ENCODE peak calls at places on chromosomes 4 and X, in six cellular contexts. One of them, this sample, is unnamed. For H3K4me1, the result is how much of the 10 kb centered on the place peaks cover.

GRCh38 chr4:119034276-119035008 is 101.2 kb upstream of the MYOZ2 start:
- DNase-seq in astrocyte: peak
- DNase-seq in HCT116: no peak
- DNase-seq in Peyer's patch: no peak
- DNase-seq in CD4-positive, CD25-positive, alpha-beta regulatory T cell: no peak
- DNase-seq in aorta: no peak
- DNase-seq in this sample: no peak

GRCh38 chr4:118206627-118207026 is 146.2 kb downstream of the PRSS12 start:
- DNase-seq in HCT116: no peak
- DNase-seq in CD4-positive, CD25-positive, alpha-beta regulatory T cell: no peak
- DNase-seq in astrocyte: peak
- DNase-seq in Peyer's patch: no peak
- DNase-seq in aorta: no peak
- DNase-seq in this sample: no peak

GRCh38 chrX:130704053-130705038 is 198.7 kb downstream of the ENOX2 start:
- DNase-seq in astrocyte: peak
- DNase-seq in aorta: no peak
- DNase-seq in Peyer's patch: no peak
- DNase-seq in CD4-positive, CD25-positive, alpha-beta regulatory T cell: no peak
- DNase-seq in HCT116: no peak
- DNase-seq in this sample: no peak

GRCh38 chr4:22129454-22130075 is 181.0 kb upstream of the KCNIP4 start:
- DNase-seq in aorta: no peak
- DNase-seq in Peyer's patch: peak
- DNase-seq in HCT116: peak
- DNase-seq in CD4-positive, CD25-positive, alpha-beta regulatory T cell: no peak
- DNase-seq in astrocyte: peak
- DNase-seq in this sample: no peak

GRCh38 chr4:66123195-66123594 is 452.9 kb upstream of the EPHA5 start:
- DNase-seq in HCT116: no peak
- DNase-seq in astrocyte: peak
- DNase-seq in aorta: no peak
- DNase-seq in Peyer's patch: no peak
- DNase-seq in CD4-positive, CD25-positive, alpha-beta regulatory T cell: no peak
- DNase-seq in this sample: no peak

GRCh38 chr4:24248674-24249644 is 335.4 kb downstream of the DHX15 start:
- DNase-seq in CD4-positive, CD25-positive, alpha-beta regulatory T cell: no peak
- DNase-seq in aorta: peak
- DNase-seq in HCT116: no peak
- DNase-seq in Peyer's patch: no peak
- DNase-seq in astrocyte: no peak
- DNase-seq in this sample: no peak

GRCh38 chr4:154450971-154451370 is 40.6 kb downstream of the DCHS2 start:
- DNase-seq in CD4-positive, CD25-positive, alpha-beta regulatory T cell: no peak
- DNase-seq in Peyer's patch: no peak
- DNase-seq in aorta: no peak
- DNase-seq in HCT116: no peak
- DNase-seq in astrocyte: no peak
- DNase-seq in this sample: no peak

GRCh38 chr4:126395661-126396060 is 1080.9 kb downstream of the FAT4 start:
- DNase-seq in aorta: no peak
- DNase-seq in Peyer's patch: no peak
- DNase-seq in astrocyte: peak
- DNase-seq in CD4-positive, CD25-positive, alpha-beta regulatory T cell: no peak
- DNase-seq in HCT116: no peak
- DNase-seq in this sample: no peak

GRCh38 chrX:131633285-131633917 is 89.5 kb downstream of the OR13H1 start:
- DNase-seq in CD4-positive, CD25-positive, alpha-beta regulatory T cell: peak
- DNase-seq in HCT116: peak
- DNase-seq in Peyer's patch: peak
- DNase-seq in aorta: no peak
- DNase-seq in astrocyte: peak
- DNase-seq in this sample: peak

GRCh38 chrX:53695901-53696300 is 9.4 kb upstream of the HUWE1 start:
- DNase-seq in CD4-positive, CD25-positive, alpha-beta regulatory T cell: no peak
- DNase-seq in astrocyte: no peak
- DNase-seq in Peyer's patch: no peak
- DNase-seq in HCT116: no peak
- DNase-seq in aorta: no peak
- DNase-seq in this sample: no peak

GRCh38 chr4:25486171-25486570 is 109.1 kb downstream of the ANAPC4 start:
- DNase-seq in CD4-positive, CD25-positive, alpha-beta regulatory T cell: no peak
- DNase-seq in Peyer's patch: no peak
- DNase-seq in aorta: no peak
- DNase-seq in HCT116: no peak
- DNase-seq in astrocyte: peak
- DNase-seq in this sample: no peak

GRCh38 chr4:54626113-54626512 is 31.6 kb upstream of the KIT start:
- DNase-seq in Peyer's patch: no peak
- DNase-seq in HCT116: no peak
- DNase-seq in astrocyte: no peak
- DNase-seq in CD4-positive, CD25-positive, alpha-beta regulatory T cell: no peak
- DNase-seq in aorta: no peak
- DNase-seq in this sample: no peak

GRCh38 chr4:177235026-177235425 is 74.6 kb upstream of the NEIL3 start:
- DNase-seq in HCT116: no peak
- DNase-seq in CD4-positive, CD25-positive, alpha-beta regulatory T cell: no peak
- DNase-seq in Peyer's patch: no peak
- DNase-seq in astrocyte: peak
- DNase-seq in aorta: no peak
- DNase-seq in this sample: no peak

GRCh38 chr4:136985683-136986082 is 546.6 kb downstream of the PCDH18 start:
- DNase-seq in aorta: no peak
- DNase-seq in HCT116: no peak
- DNase-seq in astrocyte: no peak
- DNase-seq in CD4-positive, CD25-positive, alpha-beta regulatory T cell: no peak
- DNase-seq in Peyer's patch: no peak
- DNase-seq in this sample: no peak

GRCh38 chr4:158046345-158046744 is 126.5 kb downstream of the GASK1B start:
- DNase-seq in aorta: no peak
- DNase-seq in Peyer's patch: no peak
- DNase-seq in CD4-positive, CD25-positive, alpha-beta regulatory T cell: no peak
- DNase-seq in HCT116: no peak
- DNase-seq in astrocyte: peak
- DNase-seq in this sample: no peak

GRCh38 chr4:114791976-114792375 is 193.4 kb downstream of the UGT8 start:
- DNase-seq in HCT116: no peak
- DNase-seq in aorta: no peak
- DNase-seq in astrocyte: no peak
- DNase-seq in CD4-positive, CD25-positive, alpha-beta regulatory T cell: no peak
- DNase-seq in Peyer's patch: no peak
- DNase-seq in this sample: no peak

GRCh38 chr4:98482847-98483806 is 175.3 kb downstream of the TSPAN5 start:
- DNase-seq in CD4-positive, CD25-positive, alpha-beta regulatory T cell: no peak
- DNase-seq in HCT116: peak
- DNase-seq in Peyer's patch: no peak
- DNase-seq in aorta: no peak
- DNase-seq in astrocyte: peak
- DNase-seq in this sample: no peak

GRCh38 chrX:15853586-15854079 is 980 bp downstream of the AP1S2 start:
- DNase-seq in HCT116: no peak
- DNase-seq in CD4-positive, CD25-positive, alpha-beta regulatory T cell: peak
- DNase-seq in aorta: no peak
- DNase-seq in astrocyte: no peak
- DNase-seq in Peyer's patch: no peak
- DNase-seq in this sample: no peak

GRCh38 chr4:153438916-153439756 is 27.0 kb upstream of the TMEM131L start:
- DNase-seq in HCT116: no peak
- DNase-seq in CD4-positive, CD25-positive, alpha-beta regulatory T cell: peak
- DNase-seq in astrocyte: no peak
- DNase-seq in aorta: no peak
- DNase-seq in Peyer's patch: peak
- DNase-seq in this sample: peak

GRCh38 chr4:47490550-47490949 is 5.5 kb downstream of the ATP10D start:
- DNase-seq in aorta: no peak
- DNase-seq in HCT116: peak
- DNase-seq in astrocyte: peak
- DNase-seq in CD4-positive, CD25-positive, alpha-beta regulatory T cell: no peak
- DNase-seq in Peyer's patch: no peak
- DNase-seq in this sample: no peak

GRCh38 chr4:8773124-8773931 is 98.3 kb downstream of the HMX1 start:
- DNase-seq in aorta: peak
- DNase-seq in HCT116: no peak
- DNase-seq in CD4-positive, CD25-positive, alpha-beta regulatory T cell: no peak
- DNase-seq in Peyer's patch: no peak
- DNase-seq in astrocyte: no peak
- DNase-seq in this sample: no peak

GRCh38 chr4:47483722-47484121 is 1.4 kb upstream of the ATP10D start:
- DNase-seq in HCT116: no peak
- DNase-seq in aorta: no peak
- DNase-seq in Peyer's patch: no peak
- DNase-seq in astrocyte: peak
- DNase-seq in CD4-positive, CD25-positive, alpha-beta regulatory T cell: no peak
- DNase-seq in this sample: no peak

GRCh38 chrX:154486396-154487207 is at the start of gene UBL4A:
- DNase-seq in Peyer's patch: peak
- DNase-seq in astrocyte: peak
- DNase-seq in CD4-positive, CD25-positive, alpha-beta regulatory T cell: peak
- DNase-seq in aorta: peak
- DNase-seq in HCT116: peak
- DNase-seq in this sample: no peak
- H3K4me1 ChIP-seq in Peyer's patch: under half
- H3K4me1 ChIP-seq in astrocyte: under half
- H3K4me1 ChIP-seq in CD4-positive, CD25-positive, alpha-beta regulatory T cell: under half
- H3K4me1 ChIP-seq in aorta: under half
- H3K4me1 ChIP-seq in HCT116: under half
- H3K4me1 ChIP-seq in this sample: under half

DNA sequence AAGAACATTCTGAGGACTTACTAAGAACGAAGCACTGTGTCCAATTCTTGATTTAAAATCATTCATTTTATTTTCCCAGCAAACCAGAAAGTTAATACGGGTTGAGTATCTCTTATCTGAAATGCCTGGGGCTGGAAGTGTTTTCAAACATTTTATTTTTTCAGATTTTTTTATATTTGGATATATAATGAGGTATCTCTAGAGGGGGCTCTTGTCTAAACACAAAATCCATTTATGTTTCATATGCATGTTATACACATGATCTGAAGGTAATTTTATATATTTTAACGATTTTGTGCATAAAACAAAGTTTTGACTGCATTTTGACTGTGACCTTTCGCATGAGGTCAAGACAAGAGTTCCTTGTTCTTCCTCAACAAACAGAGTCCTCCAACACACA is 320.9 kb downstream of the ASMT start:
- DNase-seq in HCT116: no peak
- DNase-seq in Peyer's patch: no peak
- DNase-seq in aorta: no peak
- DNase-seq in CD4-positive, CD25-positive, alpha-beta regulatory T cell: no peak
- DNase-seq in astrocyte: no peak
- DNase-seq in this sample: no peak
- H3K4me1 ChIP-seq in HCT116: under half
- H3K4me1 ChIP-seq in Peyer's patch: under half
- H3K4me1 ChIP-seq in aorta: under half
- H3K4me1 ChIP-seq in CD4-positive, CD25-positive, alpha-beta regulatory T cell: under half
- H3K4me1 ChIP-seq in astrocyte: under half
- H3K4me1 ChIP-seq in this sample: under half

GRCh38 chr4:186008057-186008456 is 60.9 kb upstream of the TLR3 start:
- DNase-seq in CD4-positive, CD25-positive, alpha-beta regulatory T cell: no peak
- DNase-seq in astrocyte: no peak
- DNase-seq in Peyer's patch: no peak
- DNase-seq in HCT116: no peak
- DNase-seq in aorta: no peak
- DNase-seq in this sample: no peak
- H3K4me1 ChIP-seq in CD4-positive, CD25-positive, alpha-beta regulatory T cell: under half
- H3K4me1 ChIP-seq in astrocyte: under half
- H3K4me1 ChIP-seq in Peyer's patch: under half
- H3K4me1 ChIP-seq in HCT116: under half
- H3K4me1 ChIP-seq in aorta: under half
- H3K4me1 ChIP-seq in this sample: under half

DNA sequence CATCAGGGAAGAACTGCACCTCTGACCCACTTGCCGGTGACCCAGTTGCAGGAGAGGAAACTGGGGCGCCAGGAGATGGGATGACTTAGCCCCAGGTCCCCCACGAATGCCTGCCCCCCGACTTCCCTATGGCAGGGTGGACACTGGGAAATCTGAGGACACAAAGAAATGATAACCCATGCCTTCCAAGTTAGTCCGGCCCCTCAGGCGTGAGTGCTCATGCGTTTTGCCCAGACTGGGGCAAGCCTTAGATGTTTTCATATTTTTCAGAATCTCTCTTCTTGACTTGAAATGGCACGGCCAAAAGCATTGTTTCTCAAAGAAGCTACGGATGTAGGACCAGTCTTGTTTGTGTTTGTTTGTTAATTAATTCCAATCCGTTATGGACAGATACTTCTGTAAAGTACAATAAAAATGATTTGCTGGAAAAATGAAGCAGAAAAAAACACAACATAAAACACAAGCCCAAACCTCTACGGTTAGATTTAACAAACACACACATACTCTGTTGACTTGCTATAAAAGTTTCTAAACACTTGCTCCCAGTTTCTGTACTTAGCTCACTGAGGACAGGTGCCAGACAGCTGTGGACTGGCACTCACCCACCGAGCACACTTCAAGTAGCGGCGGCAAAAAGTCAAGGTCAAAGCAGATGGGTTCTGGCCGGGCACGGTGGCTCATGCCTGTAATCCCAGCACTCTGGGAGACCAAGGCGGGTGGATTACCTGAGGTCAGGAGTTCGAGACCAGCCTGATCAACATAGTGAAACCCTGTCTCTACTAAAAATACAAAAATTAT is 341.5 kb downstream of the BCOR start:
- DNase-seq in Peyer's patch: no peak
- DNase-seq in astrocyte: no peak
- DNase-seq in HCT116: no peak
- DNase-seq in CD4-positive, CD25-positive, alpha-beta regulatory T cell: no peak
- DNase-seq in aorta: no peak
- DNase-seq in this sample: no peak
- H3K4me1 ChIP-seq in Peyer's patch: under half
- H3K4me1 ChIP-seq in astrocyte: half or more
- H3K4me1 ChIP-seq in HCT116: under half
- H3K4me1 ChIP-seq in CD4-positive, CD25-positive, alpha-beta regulatory T cell: under half
- H3K4me1 ChIP-seq in aorta: under half
- H3K4me1 ChIP-seq in this sample: under half

This sample was measured in naive thymus-derived CD4-positive, alpha-beta T cell.